ENCODE peak calls at places on chromosome 19, in nine cellular contexts. One of them, this sample, is unnamed.

GRCh38 chr19:39363909-39364457 is 21.8 kb downstream of the SAMD4B start:
- DNase-seq in ecto neural progenitor cell: no peak
- DNase-seq in AG09309: no peak
- DNase-seq in HEK293T: no peak
- DNase-seq in choroid plexus epithelial cell: peak
- DNase-seq in HFFc6: no peak
- DNase-seq in posterior cingulate gyrus: peak
- DNase-seq in CD8-positive, alpha-beta memory T cell: no peak
- DNase-seq in activated CD8-positive, alpha-beta T cell treated with anti-CD3 and anti-CD28 coated beads, Interleukin-2, amount 10 ng/mL, durations not matched to agents 7 days and 5 days: no peak
- DNase-seq in this sample: no peak

GRCh38 chr19:54209748-54210494 is 9.3 kb downstream of the RPS9 start:
- DNase-seq in ecto neural progenitor cell: no peak
- DNase-seq in HEK293T: peak
- DNase-seq in HFFc6: peak
- DNase-seq in posterior cingulate gyrus: peak
- DNase-seq in choroid plexus epithelial cell: peak
- DNase-seq in CD8-positive, alpha-beta memory T cell: no peak
- DNase-seq in AG09309: peak
- DNase-seq in activated CD8-positive, alpha-beta T cell treated with anti-CD3 and anti-CD28 coated beads, Interleukin-2, amount 10 ng/mL, durations not matched to agents 7 days and 5 days: peak
- DNase-seq in this sample: no peak

GRCh38 chr19:33488826-33489225 is 32.8 kb downstream of the PEPD start:
- DNase-seq in choroid plexus epithelial cell: no peak
- DNase-seq in HEK293T: no peak
- DNase-seq in ecto neural progenitor cell: no peak
- DNase-seq in AG09309: no peak
- DNase-seq in activated CD8-positive, alpha-beta T cell treated with anti-CD3 and anti-CD28 coated beads, Interleukin-2, amount 10 ng/mL, durations not matched to agents 7 days and 5 days: no peak
- DNase-seq in CD8-positive, alpha-beta memory T cell: no peak
- DNase-seq in posterior cingulate gyrus: peak
- DNase-seq in HFFc6: no peak
- DNase-seq in this sample: no peak

GRCh38 chr19:10505583-10506229 is 2.5 kb upstream of the KEAP1 start:
- DNase-seq in HFFc6: peak
- DNase-seq in CD8-positive, alpha-beta memory T cell: peak
- DNase-seq in HEK293T: peak
- DNase-seq in ecto neural progenitor cell: peak
- DNase-seq in posterior cingulate gyrus: no peak
- DNase-seq in choroid plexus epithelial cell: peak
- DNase-seq in activated CD8-positive, alpha-beta T cell treated with anti-CD3 and anti-CD28 coated beads, Interleukin-2, amount 10 ng/mL, durations not matched to agents 7 days and 5 days: peak
- DNase-seq in AG09309: no peak
- DNase-seq in this sample: no peak

GRCh38 chr19:29823581-29824330 is 12.0 kb downstream of the CCNE1 start:
- DNase-seq in AG09309: no peak
- DNase-seq in HEK293T: no peak
- DNase-seq in activated CD8-positive, alpha-beta T cell treated with anti-CD3 and anti-CD28 coated beads, Interleukin-2, amount 10 ng/mL, durations not matched to agents 7 days and 5 days: no peak
- DNase-seq in choroid plexus epithelial cell: no peak
- DNase-seq in HFFc6: no peak
- DNase-seq in posterior cingulate gyrus: peak
- DNase-seq in CD8-positive, alpha-beta memory T cell: no peak
- DNase-seq in ecto neural progenitor cell: no peak
- DNase-seq in this sample: no peak

GRCh38 chr19:4088065-4088679 is 21.5 kb upstream of the ZBTB7A start:
- DNase-seq in HEK293T: no peak
- DNase-seq in HFFc6: no peak
- DNase-seq in ecto neural progenitor cell: no peak
- DNase-seq in AG09309: no peak
- DNase-seq in activated CD8-positive, alpha-beta T cell treated with anti-CD3 and anti-CD28 coated beads, Interleukin-2, amount 10 ng/mL, durations not matched to agents 7 days and 5 days: no peak
- DNase-seq in CD8-positive, alpha-beta memory T cell: no peak
- DNase-seq in posterior cingulate gyrus: peak
- DNase-seq in choroid plexus epithelial cell: no peak
- DNase-seq in this sample: no peak

GRCh38 chr19:29524912-29525870 is 603 bp upstream of the VSTM2B start:
- DNase-seq in activated CD8-positive, alpha-beta T cell treated with anti-CD3 and anti-CD28 coated beads, Interleukin-2, amount 10 ng/mL, durations not matched to agents 7 days and 5 days: no peak
- DNase-seq in ecto neural progenitor cell: peak
- DNase-seq in HFFc6: no peak
- DNase-seq in CD8-positive, alpha-beta memory T cell: no peak
- DNase-seq in HEK293T: no peak
- DNase-seq in AG09309: no peak
- DNase-seq in posterior cingulate gyrus: peak
- DNase-seq in choroid plexus epithelial cell: no peak
- DNase-seq in this sample: peak

GRCh38 chr19:2047076-2047448 is 4.0 kb downstream of the MKNK2 start:
- DNase-seq in CD8-positive, alpha-beta memory T cell: no peak
- DNase-seq in HEK293T: no peak
- DNase-seq in HFFc6: no peak
- DNase-seq in choroid plexus epithelial cell: no peak
- DNase-seq in AG09309: no peak
- DNase-seq in activated CD8-positive, alpha-beta T cell treated with anti-CD3 and anti-CD28 coated beads, Interleukin-2, amount 10 ng/mL, durations not matched to agents 7 days and 5 days: peak
- DNase-seq in ecto neural progenitor cell: no peak
- DNase-seq in posterior cingulate gyrus: no peak
- DNase-seq in this sample: no peak

GRCh38 chr19:42229855-42230331 is 9.8 kb downstream of the ZNF526 start:
- DNase-seq in HEK293T: no peak
- DNase-seq in ecto neural progenitor cell: no peak
- DNase-seq in CD8-positive, alpha-beta memory T cell: no peak
- DNase-seq in HFFc6: peak
- DNase-seq in AG09309: no peak
- DNase-seq in choroid plexus epithelial cell: peak
- DNase-seq in posterior cingulate gyrus: peak
- DNase-seq in activated CD8-positive, alpha-beta T cell treated with anti-CD3 and anti-CD28 coated beads, Interleukin-2, amount 10 ng/mL, durations not matched to agents 7 days and 5 days: no peak
- DNase-seq in this sample: no peak

GRCh38 chr19:16266586-16266942 is 58.1 kb upstream of the KLF2 start:
- DNase-seq in CD8-positive, alpha-beta memory T cell: peak
- DNase-seq in AG09309: no peak
- DNase-seq in HFFc6: no peak
- DNase-seq in activated CD8-positive, alpha-beta T cell treated with anti-CD3 and anti-CD28 coated beads, Interleukin-2, amount 10 ng/mL, durations not matched to agents 7 days and 5 days: peak
- DNase-seq in ecto neural progenitor cell: no peak
- DNase-seq in HEK293T: no peak
- DNase-seq in choroid plexus epithelial cell: no peak
- DNase-seq in posterior cingulate gyrus: no peak
- DNase-seq in this sample: no peak

GRCh38 chr19:408441-409005 is 424 bp downstream of the C2CD4C start:
- DNase-seq in HEK293T: no peak
- DNase-seq in posterior cingulate gyrus: peak
- DNase-seq in AG09309: no peak
- DNase-seq in CD8-positive, alpha-beta memory T cell: no peak
- DNase-seq in ecto neural progenitor cell: no peak
- DNase-seq in activated CD8-positive, alpha-beta T cell treated with anti-CD3 and anti-CD28 coated beads, Interleukin-2, amount 10 ng/mL, durations not matched to agents 7 days and 5 days: no peak
- DNase-seq in HFFc6: no peak
- DNase-seq in choroid plexus epithelial cell: no peak
- DNase-seq in this sample: no peak

This sample was measured in cerebellum.